ENCODE peak calls at places on chromosome 14, in four cellular contexts. K is aorta, X is MV-4-11, D is NCI-H748 treated with DMSO at 0.1 percent for 48 hours. F is an unnamed sample.

GRCh38 chr14:27175489-27175888 is 577.7 kb upstream of the NOVA1 start:
- DNase-seq in K (no peak), D (no peak), X (no peak), F (no peak)

GRCh38 chr14:57851354-57851753 is 14.5 kb downstream of the SLC35F4 start:
- DNase-seq in D (no peak), K (no peak), X (no peak), F (no peak)

GRCh38 chr14:91139776-91140175 is 25.9 kb downstream of the DGLUCY start:
- DNase-seq in D (no peak), K (no peak), X (no peak), F (no peak)

GRCh38 chr14:104820669-104821228 is 19.8 kb downstream of the ZBTB42 start:
- DNase-seq in D (no peak), X (peak; percentile 20), K (peak; percentile 52), F (peak; percentile 56)

GRCh38 chr14:86654558-86655184 is 1124.7 kb downstream of the FLRT2 start:
- DNase-seq in X (peak; percentile 61), D (peak; percentile 77), K (no peak), F (peak; percentile 63)

GRCh38 chr14:78313499-78313898 is 143.3 kb downstream of the NRXN3 start:
- DNase-seq in D (no peak), X (no peak), K (no peak), F (no peak)

GRCh38 chr14:67879026-67879425 is 59.4 kb downstream of the RAD51B start:
- DNase-seq in K (no peak), X (no peak), D (no peak), F (no peak)

GRCh38 chr14:34817768-34818167 is 57.4 kb downstream of the BAZ1A start:
- DNase-seq in D (no peak), X (no peak), K (no peak), F (no peak)

GRCh38 chr14:64910847-64911495 is 3.3 kb upstream of the CHURC1 start:
- DNase-seq in K (no peak), X (peak; percentile 21), D (peak; percentile 32), F (peak; percentile 13)

GRCh38 chr14:102622262-102622885 is 29.9 kb downstream of the RCOR1 start:
- DNase-seq in K (peak; percentile 58), X (peak; percentile 15), D (no peak), F (no peak)

GRCh38 chr14:95222870-95223398 is 65.6 kb upstream of the DICER1 start:
- DNase-seq in K (no peak), X (no peak), D (no peak), F (no peak)

GRCh38 chr14:98963610-98964009 is 308.4 kb downstream of the BCL11B start:
- DNase-seq in D (no peak), K (no peak), X (no peak), F (no peak)

GRCh38 chr14:91038439-91038838 is 22.0 kb downstream of the RPS6KA5 start:
- DNase-seq in D (no peak), K (no peak), X (peak; percentile 77), F (no peak)

GRCh38 chr14:73253721-73254120 is 16.4 kb downstream of the PAPLN start:
- DNase-seq in K (peak; percentile 33), X (no peak), D (no peak), F (no peak)

GRCh38 chr14:35921745-35922144 is 95.6 kb downstream of the BRMS1L start:
- DNase-seq in X (no peak), K (no peak), D (no peak), F (no peak)

GRCh38 chr14:58085877-58086276 is 66.1 kb downstream of the ARMH4 start:
- DNase-seq in K (no peak), X (no peak), D (no peak), F (no peak)

GRCh38 chr14:33943081-33943480 is 7.8 kb downstream of the EGLN3 start:
- DNase-seq in D (peak; percentile 97), K (no peak), X (no peak), F (peak; percentile 98)

GRCh38 chr14:56172571-56172971 is 54.4 kb downstream of the PELI2 start:
- DNase-seq in D (no peak), K (no peak), X (peak; percentile 53), F (no peak)